ENCODE peak calls at places on chromosomes 11 and 22, in five cellular contexts. V, S, I, M and T are unnamed samples.
A peak's percentile ranks its signal among the peaks of the same experiment; 100 is the strongest.

GRCh38 chr11:115237578-115237977 is 266.6 kb downstream of the CADM1 start:
- DNase-seq in V (no peak), S (no peak), I (no peak), M (no peak), T (no peak)

GRCh38 chr22:49166211-49166610 is 661.5 kb downstream of the BRD1 start:
- DNase-seq in V (no peak), S (no peak), I (no peak), M (no peak), T (no peak)

GRCh38 chr11:47861762-47862161 is 13.6 kb upstream of the NUP160 start:
- DNase-seq in V (no peak), S (no peak), I (peak; percentile 52), M (peak; percentile 56), T (no peak)

GRCh38 chr11:63841554-63841953 is 2.6 kb downstream of the MARK2 start:
- DNase-seq in V (no peak), S (no peak), I (no peak), M (peak; percentile 58), T (no peak)

GRCh38 chr11:104332110-104332509 is 168.2 kb upstream of the PDGFD start:
- DNase-seq in V (no peak), S (peak; percentile 34), I (no peak), M (no peak), T (no peak)

GRCh38 chr11:112745958-112746357 is 215.3 kb upstream of the NCAM1 start:
- DNase-seq in V (no peak), S (no peak), I (no peak), M (no peak), T (no peak)

GRCh38 chr22:21697866-21698265 is 32.1 kb downstream of the PPIL2 start:
- DNase-seq in V (no peak), S (no peak), I (peak; percentile 13), M (peak; percentile 37), T (no peak)

GRCh38 chr11:110147965-110148709 is 54.9 kb downstream of the ZC3H12C start:
- DNase-seq in V (no peak), S (no peak), I (peak; percentile 83), M (peak; percentile 78), T (no peak)

GRCh38 chr22:41508770-41509170 is 35.5 kb downstream of the POLR3H start:
- DNase-seq in V (peak; percentile 71), S (no peak), I (no peak), M (no peak), T (no peak)

GRCh38 chr11:60184824-60185511 is 2.1 kb upstream of the MS4A6A start:
- DNase-seq in V (no peak), S (no peak), I (no peak), M (no peak), T (no peak)

GRCh38 chr11:130523166-130523565 is 74.7 kb downstream of the ADAMTS15 start:
- DNase-seq in V (no peak), S (no peak), I (no peak), M (peak; percentile 15), T (no peak)

GRCh38 chr11:100878474-100878873 is 191.4 kb downstream of the ARHGAP42 start:
- DNase-seq in V (no peak), S (no peak), I (peak; percentile 48), M (peak; percentile 79), T (no peak)

DNA sequence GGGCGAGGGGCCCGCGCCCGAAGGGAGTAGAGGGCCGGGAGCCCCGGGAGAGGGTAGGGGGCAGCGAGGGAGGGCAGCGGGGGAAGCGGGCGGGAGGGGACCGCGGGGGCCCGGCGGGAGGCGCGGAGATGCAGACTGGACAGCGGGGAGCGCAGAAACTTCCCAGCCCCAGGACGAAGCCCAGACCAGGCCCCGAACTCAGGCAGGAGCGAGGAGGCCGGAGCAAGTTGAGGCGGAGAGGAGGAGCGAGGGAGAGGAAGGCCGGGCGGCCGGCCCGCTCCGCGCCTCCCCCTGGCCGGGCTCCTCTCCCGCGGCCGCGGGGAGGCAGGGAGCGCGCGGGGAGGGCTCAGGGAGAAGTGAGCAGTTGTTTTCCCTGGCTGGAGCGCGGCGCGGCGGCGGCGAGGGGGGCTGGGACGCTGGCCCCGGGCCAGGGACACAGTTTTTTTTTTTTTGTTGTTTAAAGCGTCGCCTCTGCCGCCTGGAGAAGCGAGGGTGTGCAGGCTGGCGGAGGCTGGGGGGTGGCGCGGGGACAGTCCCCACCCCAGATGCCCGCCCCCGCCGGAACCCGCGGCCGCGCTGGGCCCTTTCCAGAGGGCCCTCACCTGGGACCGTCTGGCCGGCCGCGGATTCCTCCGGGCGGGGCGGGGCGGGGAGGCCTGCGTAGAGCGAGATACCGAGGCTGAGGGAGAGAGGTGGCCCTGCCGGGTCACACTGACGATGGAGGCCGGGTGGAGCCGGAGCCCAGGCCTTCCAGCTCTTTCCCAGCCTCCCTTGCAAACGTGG is at the start of gene LTBP3:
- DNase-seq in V (peak; percentile 96), S (no peak), I (peak; percentile 78), M (peak; percentile 90), T (no peak)
- TF ChIP-seq CTCF in V (no peak), S (no peak), I (no peak), M (no peak), T (no peak)

DNA sequence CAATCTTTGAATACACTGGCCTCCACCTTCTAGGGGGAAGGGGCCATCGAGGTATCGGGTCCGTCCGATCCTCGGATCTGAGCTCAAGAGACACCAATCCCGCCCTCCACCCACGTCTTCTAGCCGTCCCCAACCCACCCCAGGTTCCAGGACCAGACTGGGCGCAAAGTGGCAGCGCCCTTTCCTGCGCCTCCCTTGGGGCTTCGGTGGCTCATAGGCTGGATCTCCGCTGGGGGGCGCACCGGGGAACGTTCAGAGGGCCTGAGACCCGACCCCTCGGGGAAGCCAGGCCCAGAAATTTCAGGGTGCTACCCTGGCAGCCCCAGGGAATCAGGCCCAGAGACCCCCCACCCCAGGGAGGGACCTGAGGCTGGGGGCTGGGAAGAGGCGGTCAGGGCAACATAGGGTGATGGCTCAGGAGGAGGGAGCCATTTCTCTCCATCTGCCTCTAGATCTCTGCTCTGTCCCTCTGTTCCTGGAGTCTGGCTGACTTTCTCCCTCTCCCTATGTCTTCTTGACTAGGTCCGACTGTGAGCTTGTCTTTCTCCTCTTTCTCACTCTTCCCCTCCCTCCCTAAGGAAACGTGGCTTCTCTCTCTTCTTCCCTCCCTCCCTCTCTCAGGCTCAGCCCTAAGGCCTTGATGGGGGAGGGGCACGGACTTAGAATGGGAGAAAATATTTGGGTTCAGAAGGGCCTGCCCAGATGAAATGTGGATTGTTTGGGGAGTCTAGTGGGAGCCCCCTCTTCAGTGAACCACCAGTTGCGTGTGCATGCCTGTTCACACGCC is 1.1 kb downstream of the CREB3L1 start:
- DNase-seq in V (no peak), S (peak; percentile 56), I (peak; percentile 68), M (peak; percentile 64), T (no peak)
- TF ChIP-seq CTCF in V (peak; percentile 27), S (peak; percentile 64), I (peak; percentile 78), M (peak; percentile 84), T (no peak)

GRCh38 chr11:126263489-126263888 is 5.2 kb downstream of the SRPRA start:
- DNase-seq in V (no peak), S (no peak), I (no peak), M (no peak), T (no peak)

GRCh38 chr11:126267650-126268049 is 1.0 kb downstream of the SRPRA start:
- DNase-seq in V (no peak), S (no peak), I (no peak), M (no peak), T (no peak)

GRCh38 chr11:126268361-126268707 is 361 bp downstream of the SRPRA start:
- DNase-seq in V (no peak), S (no peak), I (no peak), M (no peak), T (no peak)

GRCh38 chr11:126268708-126269579 is at the start of the genes FOXRED1 and SRPRA:
- DNase-seq in V (peak; percentile 100), S (peak; percentile 99), I (peak; percentile 99), M (peak; percentile 100), T (peak; percentile 100)

DNA sequence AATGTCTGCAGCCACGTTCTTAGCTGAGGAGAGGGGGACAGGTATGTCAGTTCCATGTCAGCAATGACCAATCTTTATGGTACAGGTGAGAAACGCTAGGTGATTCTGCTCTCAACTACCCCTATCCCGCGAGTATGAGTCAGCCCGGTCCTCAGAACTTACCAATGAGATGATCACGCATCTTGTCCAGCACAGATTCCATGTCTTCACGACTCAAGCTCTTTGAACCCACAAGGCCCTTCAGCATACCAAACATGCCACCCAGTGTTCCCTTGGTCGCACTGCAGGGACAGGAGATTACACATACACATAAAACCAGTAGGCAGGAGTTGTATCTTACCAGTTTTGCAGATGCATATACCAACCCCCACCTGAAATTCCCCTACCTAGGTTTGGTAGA is 2.9 kb downstream of the SRPRA start:
- DNase-seq in V (no peak), S (no peak), I (peak; percentile 9), M (no peak), T (no peak)
- TF ChIP-seq CTCF in V (no peak), S (no peak), I (no peak), M (no peak), T (no peak)

GRCh38 chr11:83816572-83817187 is 530.5 kb upstream of the CCDC90B start:
- DNase-seq in V (no peak), S (no peak), I (peak; percentile 55), M (peak; percentile 33), T (no peak)
- TF ChIP-seq CTCF in V (peak; percentile 27), S (peak; percentile 80), I (peak; percentile 63), M (peak; percentile 56), T (peak; percentile 17)

DNA sequence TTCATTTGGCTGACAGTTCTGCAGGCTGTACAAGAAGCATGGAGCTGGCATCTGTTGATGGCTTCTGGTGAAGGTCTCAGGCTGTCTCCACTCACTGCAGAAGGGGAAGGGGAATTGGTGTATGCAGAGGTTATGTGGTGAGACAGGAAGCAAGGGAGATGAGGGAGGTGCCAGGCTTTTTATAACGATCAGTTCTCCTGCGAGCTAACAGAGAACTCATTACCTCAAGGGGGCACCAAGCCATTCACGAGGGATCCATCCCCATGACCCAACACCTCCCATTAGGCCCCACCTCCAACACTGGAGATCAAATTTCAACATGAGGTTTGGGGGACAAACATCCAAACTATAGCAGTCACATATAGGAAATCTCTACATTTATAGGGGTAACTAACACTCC is 38.7 kb upstream of the E2F8 start:
- DNase-seq in V (no peak), S (no peak), I (no peak), M (no peak), T (no peak)
- TF ChIP-seq CTCF in V (no peak), S (no peak), I (no peak), M (no peak), T (no peak)

GRCh38 chr22:31872209-31872608 is 72.1 kb upstream of the YWHAH start:
- DNase-seq in V (no peak), S (no peak), I (no peak), M (no peak), T (no peak)
- TF ChIP-seq CTCF in V (no peak), S (peak; percentile 31), I (peak; percentile 1), M (no peak), T (no peak)